ENCODE peak calls at places on chromosomes 5 and 9, in nine cellular contexts. I, A, U, W, V, G, Q, N and T are unnamed samples.

GRCh38 chr9:131690950-131691573 is 48.8 kb downstream of the RAPGEF1 start:
- DNase-seq in I (no peak), A (no peak), U (no peak), W (no peak), V (no peak), G (no peak), Q (no peak), N (no peak), T (no peak)

GRCh38 chr5:61182449-61182848 is 20.2 kb upstream of the SMIM15 start:
- DNase-seq in I (no peak), A (no peak), U (no peak), W (no peak), V (no peak), G (no peak), Q (no peak), N (no peak), T (no peak)

GRCh38 chr5:10145922-10146321 is 103.8 kb downstream of the ATPSCKMT start:
- DNase-seq in I (peak), A (no peak), U (peak), W (no peak), V (peak), G (no peak), Q (no peak), N (no peak), T (no peak)

GRCh38 chr9:63859475-63860215 is 1425.4 kb downstream of the FOXD4L5 start:
- DNase-seq in I (no peak), A (no peak), U (no peak), W (no peak), V (peak), G (no peak), Q (no peak), N (peak), T (no peak)

GRCh38 chr9:281753-282645 is 67.3 kb downstream of the DOCK8 start:
- DNase-seq in I (no peak), A (no peak), U (no peak), W (no peak), V (no peak), G (no peak), Q (no peak), N (no peak), T (no peak)

GRCh38 chr5:161256957-161257356 is 289.6 kb downstream of the GABRB2 start:
- DNase-seq in I (no peak), A (no peak), U (no peak), W (no peak), V (no peak), G (no peak), Q (no peak), N (no peak), T (no peak)

GRCh38 chr5:103962023-103962422 is 399.4 kb upstream of the NUDT12 start:
- DNase-seq in I (no peak), A (no peak), U (no peak), W (no peak), V (peak), G (no peak), Q (no peak), N (no peak), T (no peak)

GRCh38 chr5:151743535-151743934 is 14.9 kb downstream of the ATOX1 start:
- DNase-seq in I (no peak), A (no peak), U (no peak), W (no peak), V (no peak), G (no peak), Q (no peak), N (no peak), T (no peak)

GRCh38 chr9:37800631-37801286 is at the start of gene DCAF10:
- DNase-seq in I (peak), A (peak), U (peak), W (peak), V (peak), G (peak), Q (no peak), N (peak), T (no peak)

GRCh38 chr9:88741335-88741734 is 206.4 kb downstream of the NXNL2 start:
- DNase-seq in I (peak), A (no peak), U (peak), W (no peak), V (peak), G (no peak), Q (no peak), N (no peak), T (no peak)

GRCh38 chr9:16921855-16922254 is 51.4 kb upstream of the BNC2 start:
- DNase-seq in I (no peak), A (no peak), U (peak), W (no peak), V (no peak), G (no peak), Q (no peak), N (no peak), T (no peak)

GRCh38 chr9:121765021-121765950 is 113.9 kb downstream of the DAB2IP start:
- DNase-seq in I (no peak), A (no peak), U (no peak), W (peak), V (peak), G (peak), Q (no peak), N (no peak), T (no peak)
- TF ChIP-seq POLR2AphosphoS5 in I (no peak), A (no peak), U (no peak), W (no peak), V (peak), G (no peak), Q (no peak), N (peak), T (no peak)

DNA sequence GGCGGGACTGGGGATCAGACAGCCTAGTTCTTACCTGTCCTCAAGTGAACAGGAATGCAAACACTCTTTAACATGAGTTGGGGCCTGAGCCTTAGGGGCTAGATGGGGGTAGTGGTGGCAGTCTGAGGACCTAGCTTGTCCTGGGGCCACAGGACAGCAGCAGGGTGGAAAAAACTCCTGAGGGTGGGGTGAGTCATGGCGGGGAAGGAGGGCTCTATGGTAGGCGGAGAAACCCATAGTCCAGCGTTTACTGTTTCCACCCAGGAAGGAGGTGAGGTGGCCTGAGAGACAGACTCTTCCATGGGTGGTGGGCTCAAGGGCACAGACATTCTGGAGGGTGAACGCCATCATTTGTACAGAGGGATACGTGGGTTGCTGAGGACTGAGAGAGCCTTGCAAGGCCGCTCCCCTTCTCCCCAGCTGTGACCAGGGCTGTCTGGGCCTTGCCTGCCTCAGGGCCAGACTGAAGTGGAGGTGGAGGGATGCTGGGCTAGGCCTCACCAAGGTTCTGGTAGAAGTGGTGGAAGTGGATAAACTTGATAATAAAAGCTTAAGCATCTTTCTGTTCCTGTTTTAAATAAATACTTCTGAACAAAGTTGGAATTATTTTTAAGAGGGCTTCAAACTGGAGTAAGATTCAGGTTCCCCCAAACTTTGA is 1.1 kb upstream of the TSPAN17 start:
- DNase-seq in I (no peak), A (no peak), U (no peak), W (no peak), V (no peak), G (no peak), Q (no peak), N (peak), T (no peak)
- H3K27ac ChIP-seq in I (no peak), A (no peak), U (no peak), W (peak), V (no peak), G (peak), Q (no peak), N (peak), T (peak)

GRCh38 chr9:83447351-83447750 is 90.8 kb downstream of the FRMD3 start:
- DNase-seq in I (no peak), A (no peak), U (no peak), W (no peak), V (no peak), G (no peak), Q (no peak), N (peak), T (no peak)

GRCh38 chr9:83451308-83451707 is 86.9 kb downstream of the FRMD3 start:
- DNase-seq in I (no peak), A (no peak), U (no peak), W (no peak), V (no peak), G (no peak), Q (no peak), N (no peak), T (no peak)

GRCh38 chr9:83448606-83449005 is 89.6 kb downstream of the FRMD3 start:
- DNase-seq in I (no peak), A (no peak), U (no peak), W (no peak), V (no peak), G (no peak), Q (no peak), N (no peak), T (no peak)

GRCh38 chr9:83449166-83449565 is 89.0 kb downstream of the FRMD3 start:
- DNase-seq in I (no peak), A (no peak), U (no peak), W (no peak), V (no peak), G (no peak), Q (no peak), N (no peak), T (no peak)

GRCh38 chr9:83449981-83450380 is 88.2 kb downstream of the FRMD3 start:
- DNase-seq in I (no peak), A (no peak), U (no peak), W (no peak), V (no peak), G (no peak), Q (no peak), N (no peak), T (no peak)
- H3K4me3 ChIP-seq in I (no peak), A (no peak), U (no peak), W (no peak), V (no peak), G (no peak), Q (no peak), N (no peak), T (no peak)

DNA sequence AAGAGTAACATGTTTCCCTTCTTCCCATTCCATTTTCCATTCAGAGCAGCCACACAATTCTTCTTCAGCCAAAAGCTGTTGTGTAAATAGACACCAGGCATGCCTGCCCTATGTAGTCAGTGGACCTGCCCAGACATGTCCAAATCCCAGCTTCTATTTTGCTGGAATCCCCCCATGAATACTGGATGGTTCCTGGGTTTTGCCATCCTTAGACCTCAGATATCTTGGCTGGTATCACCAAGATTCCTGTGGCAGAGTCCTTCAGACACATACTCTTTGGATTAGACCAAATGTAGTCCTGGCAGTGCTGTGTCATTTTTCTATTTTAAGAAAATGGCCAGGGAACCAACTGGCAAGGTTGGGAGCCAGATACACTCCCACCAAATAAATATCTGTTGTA is 10.3 kb downstream of the FST start:
- DNase-seq in I (no peak), A (no peak), U (no peak), W (no peak), V (peak), G (no peak), Q (no peak), N (no peak), T (no peak)
- TF ChIP-seq POLR2AphosphoS5 in I (no peak), A (no peak), U (no peak), W (no peak), V (no peak), G (no peak), Q (no peak), N (no peak), T (no peak)

DNA sequence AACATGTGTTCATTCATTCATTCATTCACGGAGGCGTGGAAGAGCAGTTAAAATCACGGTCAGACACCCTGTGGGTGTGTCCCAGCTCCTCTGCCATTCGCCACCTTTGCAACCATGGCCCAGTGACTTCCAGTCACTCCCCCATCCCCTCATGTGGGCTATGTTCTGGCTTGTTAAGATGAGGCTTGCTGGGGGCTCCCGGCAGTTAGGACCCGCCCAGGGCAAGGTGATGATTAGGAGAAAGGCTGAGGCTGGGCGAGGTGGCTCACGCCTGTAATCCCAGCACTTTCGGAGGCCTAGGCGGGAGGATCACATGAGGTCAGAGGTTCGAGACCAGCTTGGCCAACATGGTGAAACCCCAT is 24.9 kb upstream of the PTGES start:
- DNase-seq in I (no peak), A (no peak), U (no peak), W (no peak), V (no peak), G (no peak), Q (no peak), N (no peak), T (no peak)
- H3K27ac ChIP-seq in I (no peak), A (peak), U (no peak), W (peak), V (no peak), G (peak), Q (no peak), N (peak), T (peak)

GRCh38 chr5:51382759-51383493 is at the start of gene ISL1:
- DNase-seq in I (no peak), A (no peak), U (peak), W (peak), V (no peak), G (peak), Q (no peak), N (no peak), T (no peak)

GRCh38 chr5:51384281-51384840 is 1.1 kb downstream of the ISL1 start:
- DNase-seq in I (no peak), A (no peak), U (no peak), W (no peak), V (no peak), G (no peak), Q (no peak), N (no peak), T (no peak)

GRCh38 chr5:51386916-51387853 is 3.9 kb downstream of the ISL1 start:
- DNase-seq in I (no peak), A (no peak), U (peak), W (peak), V (no peak), G (no peak), Q (no peak), N (no peak), T (no peak)

GRCh38 chr5:51383494-51384081 is 340 bp downstream of the ISL1 start:
- DNase-seq in I (no peak), A (no peak), U (no peak), W (no peak), V (no peak), G (no peak), Q (no peak), N (no peak), T (no peak)

DNA sequence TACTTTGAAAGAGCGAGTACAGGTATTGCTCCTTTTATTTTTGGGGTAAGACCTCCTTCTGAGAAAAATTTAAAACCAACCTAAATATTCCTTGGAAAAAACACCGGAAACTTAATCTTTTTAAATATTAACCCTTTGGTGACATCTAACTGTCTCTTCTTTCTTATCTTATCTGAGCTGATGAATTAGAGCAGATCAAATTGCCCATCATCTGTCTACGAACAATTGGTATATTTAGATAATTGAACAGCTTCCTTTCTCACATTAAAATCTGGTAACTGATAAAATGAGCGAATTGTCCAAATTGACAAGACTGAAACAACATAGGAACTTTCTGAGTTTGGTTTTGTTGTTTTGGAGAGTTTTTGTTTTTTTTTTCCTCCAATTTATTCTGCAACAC is 2.0 kb downstream of the ISL1 start:
- DNase-seq in I (no peak), A (no peak), U (no peak), W (no peak), V (no peak), G (no peak), Q (no peak), N (no peak), T (no peak)
- H3K4me3 ChIP-seq in I (no peak), A (no peak), U (peak), W (peak), V (no peak), G (no peak), Q (peak), N (no peak), T (peak)

GRCh38 chr9:95507456-95508241 is 9.1 kb downstream of the PTCH1 start:
- DNase-seq in I (no peak), A (peak), U (peak), W (peak), V (peak), G (peak), Q (no peak), N (no peak), T (no peak)
- TF ChIP-seq POLR2AphosphoS5 in I (no peak), A (no peak), U (peak), W (no peak), V (peak), G (peak), Q (peak), N (no peak), T (peak)

DNA sequence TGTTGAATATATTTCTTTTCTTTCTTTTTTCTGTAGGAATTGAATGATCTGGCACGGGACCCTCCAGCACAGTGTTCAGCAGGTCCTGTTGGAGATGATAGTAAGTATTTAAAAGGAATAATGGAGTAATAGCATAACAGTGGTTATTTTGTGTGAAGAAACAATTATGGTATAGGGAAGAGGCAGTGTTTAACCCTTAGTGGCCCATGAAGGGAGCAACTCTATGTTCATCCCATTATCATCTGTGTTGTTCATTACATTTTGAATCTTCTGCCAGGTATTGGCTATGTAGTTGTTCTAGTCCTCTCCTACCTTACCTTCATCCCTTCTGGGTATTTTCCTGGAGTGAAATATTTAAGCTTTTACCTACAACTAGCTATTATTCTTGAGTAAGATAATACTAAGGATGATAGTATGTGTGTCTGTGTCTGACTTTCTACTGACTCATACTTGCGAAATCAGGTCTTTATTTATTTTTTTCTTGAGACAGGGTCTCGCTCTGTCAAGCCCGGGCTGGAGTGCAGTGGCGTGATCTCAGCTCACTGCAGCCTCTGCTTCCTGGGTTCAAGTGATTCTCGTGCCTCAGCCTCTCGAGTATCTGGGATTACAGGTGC is 39.3 kb downstream of the UBE2D2 start:
- DNase-seq in I (no peak), A (no peak), U (no peak), W (no peak), V (no peak), G (no peak), Q (no peak), N (no peak), T (no peak)
- H3K27ac ChIP-seq in I (no peak), A (no peak), U (no peak), W (no peak), V (no peak), G (no peak), Q (no peak), N (no peak), T (no peak)

DNA sequence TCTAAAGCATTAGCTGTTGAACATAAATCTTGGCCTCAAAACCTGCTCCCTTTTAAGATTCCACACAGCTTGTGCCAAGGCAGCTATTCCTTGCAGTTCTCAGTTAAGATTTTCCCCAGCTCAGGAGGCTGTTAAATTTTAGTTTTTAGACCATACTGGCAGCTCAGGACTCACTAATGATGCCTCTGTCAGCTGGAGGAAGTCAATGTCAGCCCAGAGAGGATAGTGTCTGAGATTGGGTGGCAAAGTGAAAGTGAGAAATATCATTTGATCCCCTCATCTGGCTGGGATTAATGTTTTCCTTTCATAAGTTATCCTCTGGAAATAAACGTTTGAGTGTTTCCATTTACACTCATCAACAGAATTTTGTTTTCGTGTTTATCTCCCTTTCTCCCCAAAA is 287.4 kb downstream of the ELAVL2 start:
- DNase-seq in I (no peak), A (no peak), U (no peak), W (no peak), V (no peak), G (no peak), Q (no peak), N (no peak), T (no peak)
- H3K4me3 ChIP-seq in I (no peak), A (no peak), U (no peak), W (no peak), V (no peak), G (no peak), Q (no peak), N (no peak), T (no peak)

DNA sequence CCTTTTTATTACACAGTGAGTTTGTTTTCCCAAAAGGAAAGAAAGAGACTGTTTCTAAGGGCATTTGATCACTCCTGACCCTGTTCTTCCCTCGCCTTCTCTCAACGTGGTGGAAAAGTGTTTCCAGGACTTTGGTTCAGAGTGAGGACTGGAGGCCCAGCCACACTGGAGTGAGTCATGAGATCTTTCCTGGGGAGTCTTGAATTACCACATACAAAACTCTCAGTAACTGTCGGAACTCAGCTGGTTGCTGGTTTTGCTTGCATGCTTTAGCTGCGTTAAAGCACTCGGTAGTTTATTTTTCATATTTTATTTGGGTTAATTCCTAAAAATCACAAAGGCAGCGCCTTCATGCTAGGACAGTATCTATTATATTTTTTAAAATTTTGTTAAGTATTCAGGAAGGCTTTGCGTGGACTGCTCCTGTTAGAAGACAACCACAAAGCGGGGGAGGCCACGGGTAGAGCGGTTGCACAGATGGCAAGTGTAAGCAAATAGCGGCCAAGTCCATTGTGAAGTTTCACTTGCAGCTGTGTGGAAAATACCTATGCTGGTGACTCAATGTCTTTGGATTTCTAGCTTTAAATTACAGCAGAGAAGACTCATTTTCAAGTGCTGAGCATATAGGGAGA is 77.7 kb downstream of the ARSB start:
- DNase-seq in I (peak), A (no peak), U (no peak), W (no peak), V (no peak), G (no peak), Q (no peak), N (no peak), T (no peak)
- TF ChIP-seq POLR2AphosphoS5 in I (peak), A (no peak), U (no peak), W (no peak), V (no peak), G (no peak), Q (no peak), N (no peak), T (no peak)